ENCODE peak calls at places on chromosomes 16 and 17, in five cellular contexts. L is aorta, U is neuronal stem cell, V is mucosa of descending colon, P is stomach. X is an unnamed sample. For H3K36me3, the result is how much of the 10 kb centered on the place peaks cover.

GRCh38 chr16:85615014-85615851 is 2.1 kb downstream of the GSE1 start:
- DNase-seq in L (peak), P (peak), V (peak), U (peak), X (peak)

GRCh38 chr16:11972128-11972527 is 4.4 kb upstream of the SNX29 start:
- DNase-seq in U (no peak), L (no peak), P (no peak), V (peak), X (peak)

GRCh38 chr17:15432807-15433547 is 34.4 kb downstream of the CDRT4 start:
- DNase-seq in U (no peak), L (no peak), P (no peak), V (peak), X (no peak)

GRCh38 chr17:49548506-49549310 is 27.0 kb upstream of the NXPH3 start:
- DNase-seq in U (no peak), L (no peak), V (peak), P (peak), X (no peak)

GRCh38 chr16:67378642-67379041 is 14.7 kb downstream of the TPPP3 start:
- DNase-seq in L (no peak), V (no peak), P (no peak), U (no peak), X (no peak)

GRCh38 chr17:49859991-49860953 is 12.4 kb upstream of the TAC4 start:
- DNase-seq in U (no peak), L (no peak), P (peak), V (peak), X (no peak)

GRCh38 chr17:42819939-42820535 is 4.0 kb downstream of the BECN1 start:
- DNase-seq in U (peak), L (peak), P (peak), V (peak), X (no peak)

GRCh38 chr16:83914091-83914710 is 15.3 kb downstream of the MLYCD start:
- DNase-seq in L (no peak), U (no peak), V (no peak), P (no peak), X (no peak)

GRCh38 chr17:28174352-28175046 is 132.0 kb downstream of the NLK start:
- DNase-seq in P (no peak), V (no peak), L (no peak), U (no peak), X (no peak)

GRCh38 chr16:22161999-22162657 is at the start of gene SDR42E2:
- DNase-seq in L (no peak), P (peak), U (no peak), V (peak), X (no peak)

DNA sequence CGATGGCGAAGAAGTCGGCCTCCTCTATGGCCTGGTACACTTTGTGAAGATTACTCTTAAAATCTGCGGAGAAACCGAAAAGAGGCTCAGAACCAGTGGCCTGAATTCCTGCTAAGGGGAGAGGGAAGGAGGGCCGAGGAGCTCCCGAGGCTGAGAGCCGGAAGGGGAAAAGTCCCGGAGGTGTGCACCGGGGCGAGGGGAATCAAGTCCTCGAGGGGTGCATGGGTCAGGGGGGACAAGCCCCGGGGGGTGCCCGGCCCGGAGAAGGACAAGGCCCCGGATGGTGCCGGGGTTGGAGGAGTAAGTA is 495 bp downstream of the PARN start:
- DNase-seq in P (no peak), U (no peak), V (no peak), L (no peak), X (no peak)
- H3K36me3 ChIP-seq in P (under half), U (under half), V (under half), L (under half), X (under half)

GRCh38 chr16:16136588-16136987 is 86.7 kb downstream of the ABCC6 start:
- DNase-seq in L (no peak), P (no peak), V (no peak), U (no peak), X (no peak)
- H3K36me3 ChIP-seq in L (under half), P (half or more), V (under half), U (under half), X (under half)

DNA sequence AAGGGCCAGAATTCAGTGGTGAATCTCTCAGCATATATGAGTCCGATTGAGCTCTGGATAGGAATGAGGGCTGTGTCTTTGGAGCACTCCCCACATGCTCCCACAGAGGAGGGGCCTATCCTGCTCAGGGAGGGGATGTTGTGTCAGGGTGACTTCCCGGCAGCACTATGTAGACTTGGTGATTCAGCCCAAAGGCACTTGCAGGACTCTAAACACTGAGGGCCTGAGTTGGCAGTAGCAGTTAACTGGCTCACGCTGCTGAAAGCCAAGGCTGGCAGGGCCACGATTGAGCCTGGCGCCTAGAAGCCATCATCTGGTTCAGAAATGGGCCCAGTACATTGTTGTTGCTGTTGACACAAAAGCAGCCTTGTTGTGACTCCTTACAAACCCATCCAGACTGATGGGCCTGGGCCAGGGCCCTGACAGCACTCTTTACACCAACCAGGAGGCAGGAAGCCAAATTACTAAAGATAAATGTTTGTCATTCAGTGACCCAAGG is 31.9 kb downstream of the NMT1 start:
- DNase-seq in V (peak), P (peak), L (peak), U (no peak), X (peak)
- H3K36me3 ChIP-seq in V (under half), P (half or more), L (under half), U (half or more), X (half or more)

GRCh38 chr16:75627856-75628255 is 4.8 kb upstream of the ADAT1 start:
- DNase-seq in U (no peak), V (no peak), L (no peak), P (no peak), X (no peak)
- H3K36me3 ChIP-seq in U (half or more), V (under half), L (under half), P (half or more), X (under half)

GRCh38 chr17:58348038-58348437 is 4.0 kb downstream of the SUPT4H1 start:
- DNase-seq in U (no peak), V (no peak), L (no peak), P (no peak), X (no peak)
- H3K36me3 ChIP-seq in U (under half), V (under half), L (under half), P (half or more), X (half or more)

DNA sequence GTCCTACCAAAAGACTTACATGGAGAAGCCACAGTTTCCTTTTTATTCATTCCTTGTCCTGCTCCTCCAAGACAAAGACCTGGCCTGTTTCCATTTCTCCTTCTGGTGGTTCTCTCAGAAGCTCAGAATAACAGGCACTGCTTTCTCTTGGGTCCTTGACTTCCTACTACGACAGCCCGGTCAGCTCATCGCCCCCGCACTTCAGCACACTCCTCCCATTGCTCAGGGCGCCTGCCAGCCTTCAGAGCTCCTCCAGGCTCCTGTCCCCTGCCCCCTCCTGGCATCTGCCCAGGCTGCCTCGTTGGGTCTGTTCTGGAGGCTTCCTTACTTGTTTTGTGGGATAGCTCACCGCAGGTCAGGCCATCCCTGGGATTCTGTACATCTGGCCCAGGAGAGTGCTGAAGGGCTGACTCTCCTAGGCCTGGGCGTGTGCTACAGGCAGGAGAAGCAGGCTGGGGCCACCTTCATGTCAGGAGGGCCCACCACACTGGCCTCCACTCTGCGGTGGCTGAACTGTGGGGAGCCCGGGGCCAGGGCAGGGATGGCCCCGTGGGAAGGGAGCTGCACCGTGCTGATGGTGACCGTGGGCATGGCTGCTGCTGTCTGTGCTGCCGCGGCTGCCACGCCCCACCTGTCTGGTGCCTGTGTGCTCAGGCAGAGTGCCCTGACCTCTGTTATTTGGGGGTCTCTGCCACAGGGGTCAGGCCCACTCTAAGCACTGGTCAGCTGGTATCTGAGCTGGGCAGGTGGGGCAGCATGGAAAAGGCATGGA is 17.7 kb downstream of the TCF25 start:
- DNase-seq in L (no peak), U (no peak), V (no peak), P (no peak), X (no peak)
- H3K36me3 ChIP-seq in L (under half), U (under half), V (under half), P (half or more), X (under half)

GRCh38 chr16:48300391-48300856 is 53.1 kb upstream of the ABCC11 start:
- DNase-seq in L (no peak), P (no peak), V (no peak), U (no peak), X (no peak)

GRCh38 chr16:48295493-48296281 is 48.3 kb upstream of the ABCC11 start:
- DNase-seq in U (no peak), P (no peak), L (no peak), V (no peak), X (no peak)

GRCh38 chr16:48299471-48299870 is 52.1 kb upstream of the ABCC11 start:
- DNase-seq in L (no peak), U (no peak), V (no peak), P (no peak), X (no peak)
- H3K36me3 ChIP-seq in L (under half), U (under half), V (under half), P (half or more), X (under half)

GRCh38 chr17:5422505-5422904 is 2.5 kb downstream of the RPAIN start:
- DNase-seq in U (no peak), P (no peak), L (no peak), V (no peak), X (no peak)

GRCh38 chr17:5418858-5419355 is 555 bp downstream of the NUP88 start:
- DNase-seq in U (peak), L (no peak), P (peak), V (peak), X (peak)

GRCh38 chr17:5416886-5417285 is 2.6 kb downstream of the NUP88 start:
- DNase-seq in P (no peak), U (no peak), V (peak), L (no peak), X (no peak)

GRCh38 chr17:5419356-5419958 is at the start of gene NUP88:
- DNase-seq in U (peak), L (peak), V (peak), P (peak), X (peak)

DNA sequence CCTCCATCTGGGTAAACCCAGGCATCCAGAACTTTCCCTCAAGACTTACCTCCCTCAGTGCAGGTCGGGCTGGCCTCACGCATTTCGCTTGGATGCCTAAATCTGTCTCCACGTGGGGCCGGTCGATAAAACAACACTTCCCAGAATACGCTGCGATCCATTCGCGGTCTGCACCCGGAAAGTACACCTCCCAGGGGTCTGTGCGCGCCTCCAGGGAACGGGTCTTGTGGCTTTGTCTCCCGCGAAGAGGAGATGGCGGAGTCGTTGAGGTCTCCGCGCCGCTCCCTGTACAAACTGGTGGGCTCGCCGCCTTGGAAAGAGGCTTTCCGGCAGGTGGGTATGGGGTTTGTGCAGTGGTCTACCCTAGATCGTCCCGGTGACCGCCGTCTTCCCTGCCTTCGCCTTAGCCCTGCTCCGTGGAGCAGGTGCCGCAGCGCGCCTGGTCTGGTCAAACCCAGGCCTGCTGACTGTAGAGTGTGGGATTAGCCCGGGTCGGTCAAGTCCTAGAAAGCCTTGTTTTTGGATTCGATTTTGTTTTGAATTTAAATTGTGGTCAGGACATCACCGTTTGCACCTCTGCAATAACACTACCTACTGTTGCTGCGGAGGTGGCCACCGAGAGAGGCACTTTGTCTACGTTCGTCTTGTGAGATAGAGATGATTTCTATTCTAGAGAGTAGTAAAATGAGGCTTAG is at the start of gene RPAIN:
- DNase-seq in V (peak), P (peak), L (peak), U (no peak), X (peak)
- H3K36me3 ChIP-seq in V (under half), P (half or more), L (under half), U (under half), X (under half)

DNA sequence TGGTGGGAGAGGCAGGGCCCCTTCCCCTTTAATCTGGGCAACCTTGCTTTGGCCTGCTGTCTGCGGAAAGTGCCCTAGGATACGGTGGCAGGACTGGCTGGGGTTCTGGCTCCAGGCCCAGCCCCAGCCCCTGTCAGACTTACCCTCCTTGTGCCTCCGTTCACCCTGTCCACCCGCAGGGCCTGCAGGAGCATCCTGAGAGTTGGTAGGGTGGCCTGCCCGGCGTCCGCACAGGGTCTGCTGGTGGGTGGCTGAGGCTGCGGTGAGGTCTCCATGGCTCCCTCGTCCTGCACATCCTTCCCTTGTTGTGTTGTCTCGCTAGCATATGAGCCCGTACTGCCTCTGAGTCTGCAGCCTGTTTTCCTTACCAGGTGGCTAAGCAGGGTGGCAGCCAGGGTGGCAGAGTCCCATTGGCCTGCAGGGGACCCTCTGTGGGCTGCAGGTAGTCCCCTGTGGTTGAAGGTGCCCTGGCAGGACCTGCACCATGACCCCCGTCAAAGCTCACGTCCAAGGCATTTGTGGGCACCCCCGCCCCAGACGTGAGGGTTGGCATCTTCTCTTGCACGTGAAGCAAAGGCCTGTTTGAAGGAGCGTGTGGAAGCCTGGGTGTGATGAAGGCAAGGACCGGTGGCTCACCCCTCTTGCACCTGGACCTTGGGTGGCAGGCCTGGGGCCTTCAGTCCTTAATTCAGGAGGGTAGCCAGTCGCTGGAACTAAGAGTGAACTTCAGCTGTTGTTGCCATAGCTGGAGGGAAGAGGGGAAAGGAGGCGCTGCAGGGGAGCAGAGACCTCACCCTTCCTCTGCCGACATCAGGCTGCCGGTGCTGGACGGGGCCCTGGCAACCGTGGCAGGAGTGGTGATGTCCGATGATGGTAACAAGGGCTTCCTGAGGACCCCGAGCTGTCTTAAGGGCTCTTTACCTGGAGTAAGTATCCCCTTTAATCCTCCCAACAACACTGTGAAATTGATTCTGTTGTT is 293.7 kb downstream of the SEC14L1 start:
- DNase-seq in L (no peak), U (no peak), P (no peak), V (no peak), X (no peak)
- H3K36me3 ChIP-seq in L (under half), U (under half), P (under half), V (under half), X (under half)

GRCh38 chr17:18248811-18249210 is 9.7 kb downstream of the FLII start:
- DNase-seq in U (no peak), V (no peak), P (no peak), L (no peak), X (no peak)

GRCh38 chr17:18247613-18248001 is 10.9 kb downstream of the FLII start:
- DNase-seq in L (no peak), V (peak), P (peak), U (no peak), X (peak)

GRCh38 chr17:18250259-18250658 is 8.3 kb downstream of the FLII start:
- DNase-seq in V (peak), P (peak), L (no peak), U (no peak), X (peak)

GRCh38 chr17:18246880-18247612 is 11.5 kb downstream of the FLII start:
- DNase-seq in U (no peak), L (no peak), P (peak), V (peak), X (peak)

GRCh38 chr17:18248300-18248731 is 10.2 kb downstream of the FLII start:
- DNase-seq in L (no peak), V (peak), U (no peak), P (peak), X (no peak)
- H3K36me3 ChIP-seq in L (under half), V (under half), U (half or more), P (half or more), X (half or more)